ENCODE peak calls at places on chromosome 11, in five cellular contexts. J, L, V, Y and S are unnamed samples.

GRCh38 chr11:123111465-123111864 is 49.5 kb upstream of the HSPA8 start:
- DNase-seq in J (peak; percentile 53), L (peak; percentile 49), V (peak; percentile 54), Y (no peak), S (peak; percentile 29)

GRCh38 chr11:123434262-123434661 is 4.2 kb downstream of the GRAMD1B start:
- DNase-seq in J (peak; percentile 22), L (peak; percentile 55), V (peak; percentile 46), Y (no peak), S (no peak)

GRCh38 chr11:96393753-96394348 is 4.0 kb downstream of the JRKL start:
- DNase-seq in J (peak; percentile 45), L (peak; percentile 54), V (peak; percentile 51), Y (no peak), S (peak; percentile 67)

GRCh38 chr11:59678118-59678812 is 9.4 kb upstream of the PATL1 start:
- DNase-seq in J (no peak), L (no peak), V (peak; percentile 37), Y (no peak), S (no peak)

GRCh38 chr11:57680552-57680874 is 12.6 kb downstream of the ZDHHC5 start:
- DNase-seq in J (no peak), L (no peak), V (peak; percentile 45), Y (no peak), S (no peak)

GRCh38 chr11:118215765-118216164 is 9.0 kb downstream of the JAML start:
- DNase-seq in J (no peak), L (no peak), V (no peak), Y (no peak), S (no peak)

GRCh38 chr11:12827929-12828812 is 153.9 kb downstream of the TEAD1 start:
- DNase-seq in J (no peak), L (peak; percentile 59), V (peak; percentile 71), Y (peak; percentile 50), S (peak; percentile 85)

GRCh38 chr11:124899376-124900145 is 1.9 kb upstream of the ROBO4 start:
- DNase-seq in J (no peak), L (no peak), V (peak; percentile 51), Y (no peak), S (no peak)

GRCh38 chr11:120929664-120930154 is 94.2 kb upstream of the TBCEL start:
- DNase-seq in J (no peak), L (peak; percentile 49), V (peak; percentile 48), Y (no peak), S (peak; percentile 61)

GRCh38 chr11:120709808-120710207 is 198.3 kb downstream of the GRIK4 start:
- DNase-seq in J (no peak), L (no peak), V (no peak), Y (no peak), S (no peak)

GRCh38 chr11:12800032-12800671 is 125.9 kb downstream of the TEAD1 start:
- DNase-seq in J (no peak), L (no peak), V (peak; percentile 77), Y (no peak), S (no peak)

GRCh38 chr11:36002196-36002595 is 58.3 kb downstream of the LDLRAD3 start:
- DNase-seq in J (no peak), L (no peak), V (no peak), Y (peak; percentile 59), S (peak; percentile 75)

GRCh38 chr11:7019500-7020182 is 505 bp downstream of the ZNF214 start:
- DNase-seq in J (no peak), L (no peak), V (peak; percentile 44), Y (no peak), S (no peak)

GRCh38 chr11:105189586-105189985 is 50.0 kb upstream of the CARD18 start:
- DNase-seq in J (no peak), L (no peak), V (peak; percentile 8), Y (no peak), S (no peak)